ENCODE peak calls at places on chromosomes 6 and 20, in four cellular contexts. U is effector memory CD8-positive, alpha-beta T cell; O is mucosa of descending colon; L is LHCN-M2. N is an unnamed sample.

GRCh38 chr20:8421981-8422380 is 289.9 kb downstream of the PLCB1 start:
- DNase-seq in O (no peak), L (no peak), U (no peak), N (no peak)

GRCh38 chr6:26103141-26103769 is 16.0 kb downstream of the HFE start:
- DNase-seq in O (no peak), U (no peak), L (peak; percentile 61), N (no peak)

GRCh38 chr6:39377530-39377929 is 55.0 kb upstream of the KCNK16 start:
- DNase-seq in O (no peak), L (peak; percentile 32), U (no peak), N (peak; percentile 75)

GRCh38 chr6:35181313-35181932 is 32.3 kb upstream of the SCUBE3 start:
- DNase-seq in L (peak; percentile 81), U (no peak), O (no peak), N (no peak)

GRCh38 chr20:14334306-14334930 is 3.0 kb downstream of the FLRT3 start:
- DNase-seq in U (no peak), L (peak; percentile 76), O (no peak), N (peak; percentile 61)

GRCh38 chr20:36827541-36828279 is 48.2 kb upstream of the TLDC2 start:
- DNase-seq in L (no peak), U (no peak), O (peak; percentile 38), N (no peak)

GRCh38 chr20:63178889-63179751 is 36.8 kb downstream of the YTHDF1 start:
- DNase-seq in O (no peak), U (peak; percentile 66), L (no peak), N (no peak)

GRCh38 chr6:168690271-168690670 is 249.3 kb downstream of the SMOC2 start:
- DNase-seq in U (no peak), L (no peak), O (no peak), N (no peak)

GRCh38 chr20:32761831-32762753 is at the start of gene DNMT3B:
- DNase-seq in U (peak; percentile 60), O (peak; percentile 81), L (peak; percentile 75), N (peak; percentile 82)

GRCh38 chr20:8148501-8148900 is 16.4 kb downstream of the PLCB1 start:
- DNase-seq in O (no peak), L (no peak), U (no peak), N (no peak)

GRCh38 chr6:38337819-38338465 is 301.8 kb downstream of the BTBD9 start:
- DNase-seq in U (no peak), O (no peak), L (peak; percentile 53), N (no peak)

N was measured in right lobe of liver.